ENCODE peak calls at places on chromosomes 6 and 20, in four cellular contexts. B is spleen; M is CD4-positive, alpha-beta memory T cell; Q is CD4-positive, alpha-beta T cell. D is an unnamed sample.

GRCh38 chr20:46670585-46671584 is 18.4 kb downstream of the TP53RK start:
- DNase-seq in Q (no peak), B (no peak), M (no peak), D (no peak)

GRCh38 chr20:46746972-46747371 is 37.5 kb downstream of the SLC2A10 start:
- DNase-seq in M (no peak), Q (no peak), B (no peak), D (no peak)

GRCh38 chr6:126550323-126550722 is 210.4 kb downstream of the CENPW start:
- DNase-seq in Q (no peak), M (no peak), B (no peak), D (no peak)

GRCh38 chr20:4722571-4722970 is 862 bp downstream of the PRND start:
- DNase-seq in B (no peak), Q (no peak), M (no peak), D (no peak)

GRCh38 chr20:56348306-56348695 is 10.5 kb upstream of the FAM210B start:
- DNase-seq in B (no peak), Q (no peak), M (no peak), D (no peak)

GRCh38 chr20:10656270-10656669 is 17.5 kb downstream of the JAG1 start:
- DNase-seq in M (no peak), B (no peak), Q (no peak), D (no peak)

GRCh38 chr6:39432311-39433025 is 110.0 kb upstream of the KCNK16 start:
- DNase-seq in M (no peak), Q (no peak), B (no peak), D (no peak)

GRCh38 chr6:28747631-28748157 is 176.1 kb downstream of the TRIM27 start:
- DNase-seq in M (no peak), B (no peak), Q (no peak), D (no peak)

GRCh38 chr20:64066984-64067605 is 4.1 kb downstream of the TCEA2 start:
- DNase-seq in Q (no peak), M (no peak), B (no peak), D (no peak)

GRCh38 chr6:47714802-47715201 is 16.4 kb downstream of the ADGRF4 start:
- DNase-seq in B (no peak), Q (no peak), M (no peak), D (no peak)

GRCh38 chr6:455835-456234 is 64.3 kb downstream of the IRF4 start:
- DNase-seq in B (no peak), M (no peak), Q (no peak), D (no peak)

GRCh38 chr6:54860739-54861138 is 14.2 kb downstream of the FAM83B start:
- DNase-seq in M (no peak), B (no peak), Q (no peak), D (no peak)

GRCh38 chr6:141956046-141956761 is 176.5 kb upstream of the GJE1 start:
- DNase-seq in B (no peak), M (no peak), Q (no peak), D (no peak)

GRCh38 chr6:90369024-90369519 is 72.4 kb upstream of the BACH2 start:
- DNase-seq in Q (no peak), B (no peak), M (no peak), D (no peak)

DNA sequence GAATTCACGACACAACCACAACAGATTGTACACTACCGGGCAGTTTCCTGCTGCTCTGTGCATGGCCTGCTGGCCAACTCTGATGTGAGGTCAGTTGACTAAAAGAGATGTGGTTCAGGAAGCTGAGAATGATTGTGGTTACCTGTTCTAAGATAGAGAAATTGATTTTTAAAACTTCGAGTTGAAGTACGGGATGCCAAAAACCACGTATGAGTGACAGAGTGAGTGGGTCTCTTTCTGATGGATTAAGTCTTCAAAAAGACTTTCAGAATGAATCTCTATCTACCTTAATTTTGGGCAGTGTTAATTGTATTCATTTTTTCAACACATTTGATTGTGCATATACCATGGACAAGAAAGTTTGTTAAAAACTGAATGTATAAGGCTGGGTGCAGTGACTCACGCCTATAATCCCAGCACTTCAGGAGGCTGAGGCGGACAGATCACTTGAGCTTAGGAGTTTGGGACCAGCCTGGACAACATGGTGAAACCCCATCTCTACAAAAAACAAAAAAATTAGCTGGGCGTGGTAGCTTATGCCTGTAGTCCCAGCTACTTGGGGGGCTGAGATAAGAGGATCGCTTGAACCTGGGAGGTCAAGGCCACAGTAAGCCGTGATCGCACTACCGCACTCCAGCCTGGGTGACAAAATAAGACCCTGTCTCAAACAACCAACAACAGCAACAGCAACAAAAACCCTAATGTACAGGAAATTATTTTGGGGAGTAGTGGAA is 121.2 kb downstream of the SGK1 start:
- DNase-seq in M (no peak), B (no peak), Q (no peak), D (no peak)
- H3K27ac ChIP-seq in M (no peak), B (no peak), Q (no peak), D (no peak)

GRCh38 chr6:7115452-7116223 is 7.9 kb downstream of the RREB1 start:
- DNase-seq in M (no peak), B (no peak), Q (no peak), D (no peak)
- H3K27ac ChIP-seq in M (no peak), B (peak), Q (no peak), D (no peak)

GRCh38 chr6:24775520-24776058 is 852 bp downstream of the GMNN start:
- DNase-seq in Q (peak), B (no peak), M (no peak), D (no peak)
- H3K27ac ChIP-seq in Q (peak), B (peak), M (peak), D (peak)

GRCh38 chr6:2935566-2936291 is 32.6 kb upstream of the SERPINB9 start:
- DNase-seq in B (peak), M (no peak), Q (no peak), D (no peak)

GRCh38 chr6:2934057-2934456 is 30.9 kb upstream of the SERPINB9 start:
- DNase-seq in M (no peak), B (no peak), Q (no peak), D (no peak)

GRCh38 chr6:2937627-2938003 is 33.8 kb downstream of the SERPINB6 start:
- DNase-seq in B (no peak), Q (no peak), M (no peak), D (no peak)

GRCh38 chr6:2931055-2931454 is 27.9 kb upstream of the SERPINB9 start:
- DNase-seq in B (no peak), Q (no peak), M (no peak), D (no peak)

GRCh38 chr6:2931970-2932748 is 29.1 kb upstream of the SERPINB9 start:
- DNase-seq in M (peak), B (peak), Q (peak), D (no peak)
- H3K27ac ChIP-seq in M (no peak), B (peak), Q (no peak), D (no peak)

DNA sequence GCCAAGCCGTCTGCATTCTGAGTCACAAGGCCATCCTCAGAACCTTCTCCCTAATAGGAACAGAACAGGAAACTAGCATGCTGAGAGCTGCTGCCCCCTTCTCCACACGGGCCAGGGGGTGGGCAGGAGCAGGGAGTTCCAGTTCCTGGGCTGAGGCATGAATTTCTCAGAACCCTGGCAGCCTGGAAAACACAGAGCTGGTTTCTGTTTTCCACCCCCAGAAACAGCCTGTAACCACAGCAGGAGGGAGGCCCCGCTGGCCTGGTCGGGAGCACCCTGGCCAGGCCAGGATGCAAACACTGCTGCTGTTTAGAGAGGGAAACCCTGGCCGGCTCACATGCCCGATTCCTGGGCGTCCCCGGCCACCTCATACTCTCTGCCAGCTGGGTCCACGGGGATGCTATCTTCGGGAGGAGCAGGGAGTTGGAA is 130.2 kb downstream of the NFATC2 start:
- DNase-seq in M (no peak), Q (no peak), B (no peak), D (peak)
- H3K27ac ChIP-seq in M (peak), Q (no peak), B (peak), D (no peak)

GRCh38 chr6:31692886-31693285 is 10.2 kb downstream of the ABHD16A start:
- DNase-seq in Q (no peak), B (no peak), M (no peak), D (no peak)
- H3K27ac ChIP-seq in Q (no peak), B (no peak), M (no peak), D (no peak)

DNA sequence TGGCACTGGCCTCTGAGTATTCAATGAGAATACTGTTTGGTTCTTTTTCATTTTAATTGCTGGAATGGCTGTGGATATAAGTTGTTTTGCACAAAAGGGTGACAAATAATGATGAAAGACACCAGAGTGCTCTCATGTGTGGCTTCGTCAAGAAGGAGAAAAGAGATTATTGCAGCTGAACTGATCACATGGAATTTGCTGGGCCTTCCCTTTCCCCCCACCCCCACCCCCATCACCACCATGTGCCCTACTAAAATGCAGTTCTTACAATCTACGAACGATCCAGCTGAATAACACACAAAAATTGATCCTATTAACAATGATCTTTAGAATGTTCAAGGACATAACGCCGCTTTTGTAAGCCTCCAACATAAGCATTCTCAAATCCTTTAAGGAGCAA is 195.1 kb upstream of the POU3F2 start:
- DNase-seq in B (no peak), M (no peak), Q (no peak), D (no peak)
- H3K27ac ChIP-seq in B (no peak), M (no peak), Q (no peak), D (no peak)

GRCh38 chr20:17682103-17682888 is at the start of gene RRBP1:
- DNase-seq in B (peak), Q (peak), M (peak), D (peak)

GRCh38 chr20:17681741-17682102 is 320 bp downstream of the RRBP1 start:
- DNase-seq in M (no peak), B (no peak), Q (no peak), D (peak)

GRCh38 chr20:17683218-17684076 is 1.4 kb upstream of the RRBP1 start:
- DNase-seq in B (no peak), Q (no peak), M (no peak), D (no peak)

GRCh38 chr20:17684077-17684888 is 2.2 kb upstream of the RRBP1 start:
- DNase-seq in M (no peak), Q (no peak), B (no peak), D (no peak)

DNA sequence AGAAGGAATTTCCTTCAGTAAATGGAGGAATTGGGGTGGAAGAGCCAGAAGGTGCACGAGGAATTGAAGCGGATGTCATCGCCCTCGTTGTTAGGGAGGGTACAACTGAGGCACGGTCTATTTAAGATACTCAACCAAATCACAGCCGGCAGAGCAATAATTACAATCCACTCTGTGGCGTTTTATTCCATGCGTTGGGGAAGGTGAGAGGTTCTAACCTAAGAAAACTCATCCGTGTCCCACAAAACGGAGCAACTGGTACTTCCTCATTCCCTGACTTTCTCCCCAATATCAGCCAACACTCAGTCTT is 802 bp upstream of the RRBP1 start:
- DNase-seq in Q (no peak), M (no peak), B (no peak), D (no peak)
- H3K27ac ChIP-seq in Q (peak), M (peak), B (peak), D (peak)

GRCh38 chr20:18907353-18907752 is 93.8 kb downstream of the SCP2D1 start:
- DNase-seq in M (no peak), Q (no peak), B (no peak), D (no peak)

GRCh38 chr20:18908109-18908508 is 94.5 kb downstream of the SCP2D1 start:
- DNase-seq in M (no peak), Q (no peak), B (no peak), D (no peak)

GRCh38 chr20:18913701-18914100 is 100.1 kb downstream of the SCP2D1 start:
- DNase-seq in Q (no peak), B (no peak), M (no peak), D (no peak)

GRCh38 chr20:18906046-18906445 is 92.5 kb downstream of the SCP2D1 start:
- DNase-seq in Q (no peak), B (no peak), M (no peak), D (no peak)

DNA sequence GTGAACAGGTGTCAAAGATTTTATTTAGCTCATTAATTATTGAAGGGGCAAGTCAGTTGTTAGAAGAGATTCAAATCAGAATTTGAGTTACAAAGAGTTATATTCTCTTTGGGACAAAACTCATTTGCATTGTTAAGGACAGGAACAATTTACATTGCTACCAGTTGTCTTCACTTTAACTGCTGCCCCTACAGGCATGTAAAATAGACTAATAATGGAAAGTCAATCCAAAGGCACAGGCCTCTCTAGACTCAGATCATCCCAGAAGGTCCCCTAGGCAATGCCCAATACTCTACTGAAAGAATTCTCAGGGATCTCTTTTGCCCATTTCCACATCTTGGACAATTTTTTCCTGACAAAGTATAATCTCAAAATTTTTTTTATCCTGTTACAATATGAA is 95.7 kb downstream of the SCP2D1 start:
- DNase-seq in M (no peak), Q (no peak), B (no peak), D (no peak)
- H3K27ac ChIP-seq in M (no peak), Q (no peak), B (no peak), D (no peak)

D was measured in kidney.